ENCODE peak calls at places on chromosomes 11 and 22, in eight cellular contexts. J, T, X, A, H, I, D and Z are unnamed samples.

GRCh38 chr11:31000412-31000811 is 369.1 kb downstream of the DCDC1 start:
- DNase-seq in I (no peak), A (no peak), J (no peak), D (no peak), X (no peak), T (no peak), H (no peak), Z (no peak)

GRCh38 chr11:86106916-86107315 is 38.0 kb upstream of the PICALM start:
- DNase-seq in J (no peak), A (no peak), H (no peak), D (no peak), X (no peak), T (no peak), I (no peak), Z (no peak)

GRCh38 chr11:18754308-18754707 is 28.3 kb upstream of the IGSF22 start:
- DNase-seq in J (no peak), D (no peak), A (no peak), H (no peak), T (no peak), X (peak), I (no peak), Z (no peak)

GRCh38 chr11:1772270-1773130 is 8.8 kb upstream of the CTSD start:
- DNase-seq in H (peak), I (no peak), D (peak), X (peak), J (peak), A (peak), T (no peak), Z (no peak)

GRCh38 chr11:1052133-1053011 is 15.9 kb upstream of the MUC6 start:
- DNase-seq in I (no peak), H (no peak), X (peak), T (no peak), A (no peak), J (no peak), D (no peak), Z (no peak)

GRCh38 chr11:121367434-121367833 is 74.9 kb downstream of the SC5D start:
- DNase-seq in A (no peak), H (peak), D (no peak), X (peak), I (no peak), J (peak), T (no peak), Z (no peak)

GRCh38 chr11:62132188-62132587 is 8.4 kb downstream of the INCENP start:
- DNase-seq in A (no peak), T (no peak), J (no peak), D (no peak), X (no peak), I (no peak), H (no peak), Z (no peak)

GRCh38 chr11:961921-962320 is 36.3 kb downstream of the AP2A2 start:
- DNase-seq in H (no peak), D (no peak), X (no peak), I (no peak), J (no peak), A (no peak), T (no peak), Z (no peak)

GRCh38 chr11:66243816-66244215 is 24.6 kb upstream of the RAB1B start:
- DNase-seq in A (no peak), J (no peak), I (no peak), D (no peak), T (no peak), H (no peak), X (no peak), Z (no peak)

GRCh38 chr11:86182976-86183584 is 61.5 kb upstream of the EED start:
- DNase-seq in H (peak), T (peak), A (peak), I (no peak), D (peak), J (peak), X (peak), Z (no peak)

GRCh38 chr11:125990244-125990643 is 44.4 kb downstream of the VSIG10L2 start:
- DNase-seq in D (no peak), I (no peak), J (no peak), X (peak), T (no peak), H (no peak), A (no peak), Z (no peak)

GRCh38 chr11:107017104-107017432 is 1.2 kb downstream of the GUCY1A2 start:
- DNase-seq in H (no peak), T (no peak), A (no peak), X (no peak), I (no peak), J (no peak), D (no peak), Z (no peak)

GRCh38 chr11:36095716-36096115 is 151.9 kb downstream of the LDLRAD3 start:
- DNase-seq in J (no peak), A (no peak), I (no peak), D (no peak), H (no peak), X (no peak), T (no peak), Z (no peak)

GRCh38 chr11:66016793-66017177 is 5.0 kb downstream of the CST6 start:
- DNase-seq in X (no peak), J (no peak), A (no peak), D (no peak), I (no peak), T (no peak), H (no peak), Z (no peak)

GRCh38 chr11:58577441-58578135 is 1.3 kb upstream of the ZFP91 start:
- DNase-seq in I (peak), D (no peak), X (peak), T (peak), J (peak), A (peak), H (peak), Z (peak)

GRCh38 chr11:94196363-94196762 is 67.7 kb downstream of the PANX1 start:
- DNase-seq in D (no peak), A (no peak), I (no peak), H (no peak), T (no peak), X (no peak), J (no peak), Z (no peak)

GRCh38 chr11:44861829-44862545 is 88.7 kb downstream of the TP53I11 start:
- DNase-seq in T (peak), I (peak), H (peak), D (peak), J (peak), X (peak), A (peak), Z (peak)

GRCh38 chr22:44445731-44446130 is 52.3 kb downstream of the RTL6 start:
- DNase-seq in J (no peak), D (no peak), A (no peak), X (no peak), I (no peak), H (no peak), T (no peak), Z (no peak)

GRCh38 chr11:37907461-37908223 is 1309.6 kb upstream of the RAG2 start:
- DNase-seq in A (no peak), D (no peak), X (no peak), I (no peak), T (no peak), H (no peak), J (no peak), Z (no peak)

GRCh38 chr11:16889905-16890304 is 124.3 kb downstream of the PLEKHA7 start:
- DNase-seq in T (no peak), A (no peak), X (no peak), J (no peak), I (no peak), H (no peak), D (no peak), Z (no peak)

GRCh38 chr11:6612816-6613136 is 760 bp upstream of the TAF10 start:
- DNase-seq in I (no peak), D (peak), H (no peak), A (no peak), J (no peak), T (no peak), X (no peak), Z (no peak)

GRCh38 chr11:133082453-133082781 is 449.9 kb downstream of the OPCML start:
- DNase-seq in I (no peak), T (no peak), J (no peak), X (peak), H (no peak), D (peak), A (no peak), Z (no peak)

GRCh38 chr11:120527111-120527748 is 15.7 kb downstream of the GRIK4 start:
- DNase-seq in I (no peak), T (no peak), A (no peak), X (peak), J (no peak), D (no peak), H (no peak), Z (no peak)

GRCh38 chr11:72326151-72326842 is 82.3 kb upstream of the PHOX2A start:
- DNase-seq in D (peak), A (peak), T (no peak), I (no peak), H (no peak), J (no peak), X (peak), Z (no peak)

GRCh38 chr11:121544956-121545355 is 92.2 kb upstream of the SORL1-AS1 start:
- DNase-seq in J (peak), A (no peak), H (no peak), D (no peak), X (no peak), I (peak), T (no peak), Z (no peak)

GRCh38 chr11:199004-199581 is 6.2 kb downstream of the SCGB1C1 start:
- DNase-seq in J (no peak), D (no peak), H (no peak), I (no peak), T (no peak), X (no peak), A (no peak), Z (no peak)